ENCODE peak calls at places on chromosome 14, in ten cellular contexts. F is midbrain, O is GM03348, V is GM12891, T is non-pigmented ciliary epithelial cell, E is cardiac muscle cell, Y is NCI-H2081, J is KBM-7, C is NCI-H748 treated with DMSO at 0.1 percent for 48 hours, P is neural progenitor cell. Q is an unnamed sample.
A peak's percentile ranks its signal among the peaks of the same experiment; 100 is the strongest.

GRCh38 chr14:101179691-101180211 is 276.2 kb upstream of the RTL1 start:
- DNase-seq in E (no peak), J (no peak), Y (no peak), T (no peak), C (no peak), P (no peak), O (peak; percentile 3), V (no peak), F (no peak), Q (no peak)

GRCh38 chr14:72476657-72477499 is 417.0 kb downstream of the DPF3 start:
- DNase-seq in Y (no peak), F (no peak), T (peak; percentile 82), C (peak; percentile 48), P (no peak), V (peak; percentile 49), E (no peak), J (peak; percentile 88), O (peak; percentile 46), Q (no peak)

GRCh38 chr14:71231521-71232393 is 324.5 kb downstream of the PCNX1 start:
- DNase-seq in F (no peak), E (no peak), O (no peak), Y (no peak), P (no peak), C (no peak), T (no peak), J (peak; percentile 35), V (peak; percentile 18), Q (peak; percentile 68)

GRCh38 chr14:98510392-98510791 is 761.6 kb downstream of the BCL11B start:
- DNase-seq in T (no peak), V (no peak), E (no peak), J (no peak), F (no peak), O (no peak), P (no peak), Y (no peak), C (no peak), Q (no peak)

GRCh38 chr14:83894519-83894918 is 1635.4 kb upstream of the FLRT2 start:
- DNase-seq in O (no peak), T (no peak), P (no peak), J (no peak), V (no peak), F (no peak), Y (no peak), E (no peak), C (no peak), Q (no peak)

GRCh38 chr14:35158951-35159653 is 36.8 kb downstream of the PRORP start:
- DNase-seq in O (no peak), J (no peak), F (no peak), T (peak; percentile 18), V (no peak), C (no peak), Y (no peak), E (peak; percentile 28), P (peak; percentile 75), Q (no peak)

GRCh38 chr14:71621966-71622365 is 310.3 kb upstream of the RGS6 start:
- DNase-seq in E (no peak), F (no peak), O (no peak), P (no peak), Y (no peak), J (no peak), T (no peak), V (no peak), C (no peak), Q (no peak)

GRCh38 chr14:80678436-80678835 is 263.1 kb downstream of the CEP128 start:
- DNase-seq in P (peak; percentile 2), Y (no peak), F (no peak), C (no peak), E (no peak), J (no peak), V (no peak), T (no peak), O (no peak), Q (no peak)

GRCh38 chr14:20751963-20752562 is 6.4 kb downstream of the EDDM3A start:
- DNase-seq in Y (no peak), T (no peak), P (no peak), C (no peak), O (no peak), V (no peak), J (peak; percentile 52), F (no peak), E (no peak), Q (no peak)

GRCh38 chr14:99853206-99853605 is 60.0 kb downstream of the EML1 start:
- DNase-seq in J (no peak), Y (no peak), E (no peak), C (no peak), V (no peak), P (no peak), T (no peak), F (no peak), O (peak; percentile 26), Q (no peak)

GRCh38 chr14:95523051-95523817 is 6.8 kb upstream of the SYNE3 start:
- DNase-seq in E (peak; percentile 81), J (peak; percentile 51), O (no peak), V (no peak), Y (no peak), C (no peak), P (no peak), T (no peak), F (no peak), Q (peak; percentile 3)

GRCh38 chr14:104087505-104087904 is 2.0 kb downstream of the ASPG start:
- DNase-seq in Y (no peak), O (no peak), T (no peak), J (no peak), E (no peak), F (no peak), P (no peak), C (no peak), V (no peak), Q (no peak)

GRCh38 chr14:23364604-23365352 is at the start of gene EFS:
- DNase-seq in E (peak; percentile 54), T (no peak), O (peak; percentile 69), V (no peak), P (peak; percentile 85), C (no peak), J (no peak), F (peak; percentile 65), Y (no peak), Q (no peak)

GRCh38 chr14:36426113-36426512 is 93.9 kb downstream of the NKX2-1 start:
- DNase-seq in E (no peak), T (no peak), F (no peak), C (no peak), Y (no peak), V (no peak), O (no peak), J (no peak), P (no peak), Q (no peak)

GRCh38 chr14:65850429-65851145 is 438.1 kb downstream of the FUT8 start:
- DNase-seq in C (no peak), F (no peak), E (no peak), J (peak; percentile 27), P (no peak), V (no peak), Y (peak; percentile 15), T (no peak), O (no peak), Q (no peak)

GRCh38 chr14:50225067-50225973 is 6.1 kb downstream of the SOS2 start:
- DNase-seq in T (peak; percentile 75), P (no peak), Y (no peak), V (no peak), E (peak; percentile 88), C (no peak), F (no peak), J (no peak), O (peak; percentile 76), Q (no peak)

GRCh38 chr14:74251546-74252030 is 12.3 kb downstream of the VSX2 start:
- DNase-seq in F (peak; percentile 80), O (peak; percentile 91), E (peak; percentile 84), V (peak; percentile 69), T (no peak), P (peak; percentile 86), J (peak; percentile 81), C (peak; percentile 49), Y (peak; percentile 77), Q (peak; percentile 66)

GRCh38 chr14:21095430-21096205 is 2.8 kb downstream of the ZNF219 start:
- DNase-seq in Y (no peak), F (no peak), J (no peak), V (no peak), E (peak; percentile 25), O (peak; percentile 69), C (no peak), P (peak; percentile 78), T (no peak), Q (no peak)

GRCh38 chr14:77123381-77124344 is 17.9 kb downstream of the ZDHHC22 start:
- DNase-seq in O (no peak), E (no peak), P (no peak), F (peak; percentile 48), C (no peak), J (no peak), V (no peak), T (no peak), Y (peak; percentile 65), Q (peak; percentile 25)

GRCh38 chr14:71908141-71908540 is 24.1 kb upstream of the RGS6 start:
- DNase-seq in E (no peak), T (no peak), J (no peak), Y (no peak), C (no peak), P (peak; percentile 9), V (no peak), F (no peak), O (no peak), Q (no peak)

GRCh38 chr14:73887116-73887490 is 444 bp downstream of the ZNF410 start:
- DNase-seq in O (no peak), J (no peak), Y (no peak), P (no peak), C (no peak), T (no peak), V (no peak), E (peak; percentile 43), F (no peak), Q (peak; percentile 8)

GRCh38 chr14:105507247-105507646 is 16.2 kb downstream of the TEDC1 start:
- DNase-seq in P (no peak), C (no peak), O (no peak), T (no peak), V (peak; percentile 12), E (no peak), F (no peak), J (no peak), Y (no peak), Q (no peak)

GRCh38 chr14:80388980-80389711 is 177.8 kb upstream of the DIO2 start:
- DNase-seq in J (no peak), E (peak; percentile 89), O (peak; percentile 80), P (no peak), Y (no peak), F (no peak), C (no peak), V (no peak), T (peak; percentile 89), Q (no peak)

GRCh38 chr14:24339284-24340151 is at the start of gene RIPK3:
- DNase-seq in Y (no peak), C (no peak), O (no peak), T (no peak), J (peak; percentile 61), E (no peak), F (no peak), V (peak; percentile 71), P (peak; percentile 60), Q (no peak)

GRCh38 chr14:61342486-61342885 is 21.1 kb downstream of the PRKCH start:
- DNase-seq in P (no peak), C (no peak), T (no peak), Y (no peak), O (no peak), F (no peak), V (no peak), J (no peak), E (no peak), Q (no peak)

GRCh38 chr14:22339277-22339676 is 249.7 kb downstream of the DAD1 start:
- DNase-seq in E (peak; percentile 94), O (no peak), F (no peak), P (no peak), J (no peak), V (no peak), T (peak; percentile 77), Y (no peak), C (no peak), Q (no peak)

GRCh38 chr14:79947440-79947839 is 263.9 kb downstream of the DIO2 start:
- DNase-seq in O (no peak), V (no peak), P (no peak), E (no peak), Y (no peak), T (no peak), F (no peak), J (no peak), C (no peak), Q (no peak)

GRCh38 chr14:20631023-20631820 is 10.3 kb downstream of the OR6S1 start:
- DNase-seq in T (no peak), C (peak; percentile 43), Y (peak; percentile 18), P (peak; percentile 70), O (peak; percentile 18), J (peak; percentile 68), F (peak; percentile 47), E (peak; percentile 63), V (no peak), Q (peak; percentile 56)

Q was measured in NCI-H146.